ENCODE peak calls at places on chromosomes 5 and 9, in six cellular contexts. T is A549, Q is upper lobe of right lung, L is astrocyte of the cerebellum, V is cardiac muscle cell, Y is heart right ventricle. E is an unnamed sample.

GRCh38 chr5:131379723-131380122 is 115.9 kb downstream of the CDC42SE2 start:
- DNase-seq in T (peak; percentile 83), Q (no peak), L (peak; percentile 44), V (peak; percentile 90), Y (no peak), E (peak; percentile 95)

GRCh38 chr9:38240051-38240450 is 152.5 kb upstream of the ALDH1B1 start:
- DNase-seq in T (no peak), Q (no peak), L (no peak), V (no peak), Y (no peak), E (no peak)

GRCh38 chr5:113166710-113167366 is 190.2 kb downstream of the DCP2 start:
- DNase-seq in T (peak; percentile 4), Q (no peak), L (peak; percentile 87), V (peak; percentile 57), Y (no peak), E (peak; percentile 58)

GRCh38 chr5:173051746-173052145 is 4.4 kb upstream of the CREBRF start:
- DNase-seq in T (no peak), Q (no peak), L (no peak), V (no peak), Y (no peak), E (no peak)

GRCh38 chr9:89223398-89223977 is 44.9 kb upstream of the SHC3 start:
- DNase-seq in T (no peak), Q (no peak), L (no peak), V (peak; percentile 26), Y (no peak), E (no peak)

GRCh38 chr9:77063645-77064285 is 44.3 kb downstream of the FOXB2 start:
- DNase-seq in T (peak; percentile 74), Q (no peak), L (peak; percentile 49), V (peak; percentile 50), Y (no peak), E (peak; percentile 13)

GRCh38 chr9:72596451-72597180 is 75.2 kb downstream of the TMC1 start:
- DNase-seq in T (no peak), Q (no peak), L (no peak), V (no peak), Y (no peak), E (no peak)

GRCh38 chr9:99340281-99340680 is 118.2 kb downstream of the SEC61B start:
- DNase-seq in T (no peak), Q (no peak), L (no peak), V (no peak), Y (no peak), E (no peak)

GRCh38 chr5:612498-613424 is 621 bp downstream of the CEP72 start:
- DNase-seq in T (peak; percentile 40), Q (no peak), L (no peak), V (peak; percentile 6), Y (no peak), E (no peak)

GRCh38 chr9:15033316-15033715 is 123.1 kb upstream of the FREM1 start:
- DNase-seq in T (no peak), Q (no peak), L (no peak), V (no peak), Y (no peak), E (no peak)

GRCh38 chr5:150345716-150346115 is 11.8 kb upstream of the TCOF1 start:
- DNase-seq in T (no peak), Q (no peak), L (no peak), V (no peak), Y (no peak), E (no peak)

GRCh38 chr5:160359816-160360215 is 10.6 kb downstream of the C1QTNF2 start:
- DNase-seq in T (no peak), Q (no peak), L (no peak), V (no peak), Y (no peak), E (no peak)

GRCh38 chr5:87243161-87243877 is 24.4 kb upstream of the RASA1 start:
- DNase-seq in T (peak; percentile 57), Q (no peak), L (peak; percentile 6), V (peak; percentile 77), Y (no peak), E (peak; percentile 91)

GRCh38 chr9:122383992-122384461 is 13.2 kb downstream of the PTGS1 start:
- DNase-seq in T (peak; percentile 36), Q (no peak), L (no peak), V (peak; percentile 54), Y (no peak), E (peak; percentile 50)

GRCh38 chr9:111056554-111056953 is 18.3 kb upstream of the LPAR1 start:
- DNase-seq in T (no peak), Q (no peak), L (no peak), V (peak; percentile 61), Y (no peak), E (peak; percentile 67)

GRCh38 chr5:103228056-103228455 is 30.5 kb upstream of the MACIR start:
- DNase-seq in T (no peak), Q (no peak), L (no peak), V (no peak), Y (no peak), E (peak; percentile 30)

GRCh38 chr9:116323012-116323411 is 169.4 kb downstream of the PAPPA start:
- DNase-seq in T (no peak), Q (no peak), L (no peak), V (no peak), Y (no peak), E (no peak)

GRCh38 chr9:14209399-14209990 is 104.4 kb downstream of the NFIB start:
- DNase-seq in T (no peak), Q (no peak), L (peak; percentile 62), V (no peak), Y (no peak), E (no peak)

GRCh38 chr9:93354451-93354850 is 97.0 kb upstream of the FAM120A start:
- DNase-seq in T (no peak), Q (no peak), L (no peak), V (no peak), Y (no peak), E (no peak)

GRCh38 chr5:137054792-137055191 is 444.3 kb downstream of the SPOCK1 start:
- DNase-seq in T (no peak), Q (no peak), L (no peak), V (no peak), Y (no peak), E (no peak)

GRCh38 chr9:94821098-94821930 is 94.8 kb downstream of the AOPEP start:
- DNase-seq in T (no peak), Q (no peak), L (no peak), V (no peak), Y (no peak), E (no peak)

GRCh38 chr9:94813379-94813778 is 86.9 kb downstream of the AOPEP start:
- DNase-seq in T (no peak), Q (no peak), L (no peak), V (no peak), Y (no peak), E (peak; percentile 16)

GRCh38 chr9:94819161-94819677 is 92.7 kb downstream of the AOPEP start:
- DNase-seq in T (peak; percentile 66), Q (no peak), L (no peak), V (peak; percentile 17), Y (peak; percentile 31), E (no peak)

GRCh38 chr9:94818196-94818541 is 91.7 kb downstream of the AOPEP start:
- DNase-seq in T (no peak), Q (no peak), L (no peak), V (no peak), Y (no peak), E (no peak)

GRCh38 chr9:94817291-94818195 is 91.0 kb downstream of the AOPEP start:
- DNase-seq in T (no peak), Q (no peak), L (no peak), V (no peak), Y (no peak), E (no peak)
- H3K4me3 ChIP-seq in T (no peak overlapping the region), Q (no peak overlapping the region), L (no peak overlapping the region), V (no peak overlapping the region), Y (no peak overlapping the region), E (no peak overlapping the region)

DNA sequence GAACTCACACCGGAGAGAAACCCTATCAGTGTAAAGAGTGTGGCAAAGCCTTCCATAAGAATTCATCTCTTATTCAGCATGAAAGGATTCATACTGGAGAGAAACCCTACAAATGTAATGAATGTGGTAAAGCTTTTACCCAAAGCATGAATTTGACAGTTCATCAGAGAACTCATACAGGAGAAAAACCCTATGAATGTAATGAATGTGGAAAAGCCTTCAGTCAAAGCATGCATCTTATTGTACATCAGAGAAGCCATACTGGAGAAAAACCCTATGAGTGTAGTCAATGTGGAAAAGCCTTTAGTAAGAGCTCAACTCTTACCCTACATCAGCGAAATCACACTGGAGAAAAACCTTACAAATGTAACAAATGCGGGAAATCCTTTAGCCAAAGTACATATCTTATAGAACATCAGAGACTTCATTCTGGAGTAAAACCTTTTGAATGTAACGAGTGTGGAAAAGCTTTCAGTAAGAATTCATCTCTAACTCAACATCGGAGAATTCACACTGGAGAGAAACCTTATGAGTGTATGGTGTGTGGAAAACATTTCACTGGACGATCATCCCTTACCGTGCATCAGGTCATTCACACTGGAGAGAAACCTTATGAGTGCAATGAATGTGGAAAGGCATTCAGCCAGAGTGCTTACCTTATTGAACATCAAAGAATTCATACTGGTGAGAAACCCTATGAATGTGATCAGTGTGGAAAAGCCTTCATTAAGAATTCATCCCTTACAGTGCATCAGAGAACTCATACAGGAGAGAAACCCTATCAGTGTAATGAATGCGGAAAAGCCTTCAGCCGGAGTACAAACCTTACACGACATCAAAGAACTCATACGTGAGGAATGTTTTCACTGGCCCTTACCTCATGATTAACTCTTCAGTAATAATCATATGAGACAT is 8.9 kb upstream of the ZNF454 start:
- DNase-seq in T (no peak), Q (no peak), L (no peak), V (no peak), Y (no peak), E (peak; percentile 4)
- TF ChIP-seq CTCF in T (no peak), Q (no peak), L (no peak), V (no peak), Y (no peak), E (no peak)

GRCh38 chr5:135028791-135029467 is 5.1 kb downstream of the PITX1 start:
- DNase-seq in T (no peak), Q (no peak), L (no peak), V (no peak), Y (no peak), E (peak; percentile 2)
- H3K4me3 ChIP-seq in T (no peak overlapping the region), Q (no peak overlapping the region), L (no peak overlapping the region), V (no peak overlapping the region), Y (no peak overlapping the region), E (no peak overlapping the region)

GRCh38 chr5:73702534-73702933 is 76.5 kb downstream of the ARHGEF28 start:
- DNase-seq in T (no peak), Q (no peak), L (no peak), V (no peak), Y (no peak), E (no peak)

GRCh38 chr5:73706963-73707362 is 81.0 kb downstream of the ARHGEF28 start:
- DNase-seq in T (no peak), Q (no peak), L (no peak), V (no peak), Y (no peak), E (peak; percentile 17)

GRCh38 chr5:73701566-73701965 is 75.6 kb downstream of the ARHGEF28 start:
- DNase-seq in T (no peak), Q (no peak), L (no peak), V (no peak), Y (no peak), E (peak; percentile 36)

GRCh38 chr5:73702951-73703350 is 77.0 kb downstream of the ARHGEF28 start:
- DNase-seq in T (no peak), Q (no peak), L (no peak), V (no peak), Y (no peak), E (no peak)

DNA sequence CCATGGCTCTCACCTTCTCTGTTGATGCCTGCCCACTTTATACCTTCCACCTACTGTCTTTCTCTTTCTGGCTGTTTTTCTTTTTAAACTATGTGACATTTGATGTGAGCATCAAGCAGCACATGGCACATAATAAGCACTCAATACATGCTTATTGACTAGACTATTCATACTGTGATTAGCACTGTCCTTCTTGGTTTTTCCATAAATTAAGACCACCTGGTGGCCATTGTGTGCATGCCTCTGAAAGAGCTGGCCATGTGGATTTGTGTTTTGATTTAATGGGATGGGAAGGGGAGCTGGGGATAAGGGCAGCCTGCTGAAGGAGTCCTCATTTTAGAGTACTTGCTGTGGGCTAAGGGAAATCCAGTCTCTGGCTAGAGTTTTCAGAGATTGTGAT is 79.4 kb downstream of the ARHGEF28 start:
- DNase-seq in T (no peak), Q (no peak), L (no peak), V (no peak), Y (no peak), E (no peak)
- TF ChIP-seq CTCF in T (no peak), Q (no peak), L (peak; percentile 6), V (no peak), Y (no peak), E (no peak)

E was measured in fibroblast of pulmonary artery.